ENCODE peak calls at places on chromosomes 6 and 20, in five cellular contexts. K is uterus, V is left ventricle myocardium inferior, W is fibroblast of mammary gland, H is body of pancreas. Y is an unnamed sample.

GRCh38 chr6:3325210-3325609 is 66.5 kb downstream of the PSMG4 start:
- DNase-seq in K (peak), V (no peak), W (peak), H (peak), Y (no peak)

GRCh38 chr6:63527658-63528514 is 44.4 kb upstream of the LOC128125822 start:
- DNase-seq in H (peak), K (peak), W (peak), V (no peak), Y (peak)

GRCh38 chr20:15739056-15739455 is 834.2 kb downstream of the KIF16B start:
- DNase-seq in W (peak), H (no peak), K (no peak), V (no peak), Y (peak)

GRCh38 chr6:47743744-47744143 is 38.1 kb upstream of the OPN5 start:
- DNase-seq in K (no peak), W (peak), H (no peak), V (no peak), Y (no peak)

GRCh38 chr6:34358389-34358906 is 34.0 kb downstream of the NUDT3 start:
- DNase-seq in W (peak), V (peak), H (peak), K (no peak), Y (peak)

GRCh38 chr6:31769684-31770371 is 7.3 kb downstream of the VWA7 start:
- DNase-seq in H (peak), W (peak), V (peak), K (no peak), Y (peak)

GRCh38 chr20:45347936-45348809 is at the start of gene SDC4:
- DNase-seq in W (peak), H (peak), V (peak), K (peak), Y (peak)

GRCh38 chr6:159267165-159267564 is 98.0 kb downstream of the FNDC1 start:
- DNase-seq in V (no peak), W (peak), K (no peak), H (no peak), Y (no peak)

GRCh38 chr6:33072508-33073100 is 845 bp downstream of the HLA-DPA1 start:
- DNase-seq in V (no peak), W (no peak), K (no peak), H (no peak), Y (no peak)

GRCh38 chr20:31475032-31475431 is at the start of the genes DEFB124 and REM1:
- DNase-seq in W (no peak), K (peak), V (peak), H (no peak), Y (no peak)

GRCh38 chr6:106731144-106731842 is 101.9 kb downstream of the QRSL1 start:
- DNase-seq in W (no peak), H (peak), K (no peak), V (no peak), Y (no peak)

GRCh38 chr6:44712353-44713147 is 325.0 kb downstream of the CDC5L start:
- DNase-seq in V (no peak), K (no peak), H (no peak), W (no peak), Y (no peak)

GRCh38 chr6:3041147-3041546 is 27.1 kb upstream of the RIPK1 start:
- DNase-seq in V (no peak), W (no peak), H (no peak), K (no peak), Y (no peak)

GRCh38 chr20:47440857-47441773 is 60.6 kb upstream of the NCOA3 start:
- DNase-seq in V (no peak), K (no peak), H (no peak), W (peak), Y (no peak)

GRCh38 chr6:119348308-119349040 is 1.1 kb downstream of the MAN1A1 start:
- DNase-seq in H (peak), V (peak), W (no peak), K (peak), Y (no peak)

GRCh38 chr20:34074101-34074760 is 37.8 kb downstream of the EIF2S2 start:
- DNase-seq in V (no peak), K (no peak), W (peak), H (no peak), Y (no peak)

GRCh38 chr20:58466729-58467571 is 48.2 kb downstream of the APCDD1L start:
- DNase-seq in K (no peak), H (no peak), V (no peak), W (no peak), Y (no peak)

GRCh38 chr6:32047855-32048766 is 9.9 kb downstream of the CYP21A2 start:
- DNase-seq in V (peak), K (peak), H (peak), W (peak), Y (peak)

GRCh38 chr6:842141-842540 is 149.2 kb upstream of the EXOC2 start:
- DNase-seq in K (no peak), V (no peak), W (no peak), H (no peak), Y (peak)

GRCh38 chr6:132819405-132820145 is 5.2 kb downstream of the RPS12 start:
- DNase-seq in V (no peak), W (peak), K (no peak), H (no peak), Y (no peak)

GRCh38 chr6:81933648-81934047 is 181.2 kb upstream of the TENT5A start:
- DNase-seq in W (peak), K (no peak), V (no peak), H (no peak), Y (peak)

GRCh38 chr6:38068854-38069253 is 249.3 kb downstream of the ZFAND3 start:
- DNase-seq in W (peak), K (no peak), V (no peak), H (peak), Y (peak)
- TF ChIP-seq CTCF in W (peak), K (no peak), V (peak), H (no peak), Y (no peak)

GRCh38 chr6:16836186-16836981 is 75.1 kb upstream of the ATXN1 start:
- DNase-seq in K (no peak), V (no peak), H (no peak), W (no peak), Y (peak)
- H3K4me3 ChIP-seq in K (no peak), V (peak), H (no peak), W (no peak), Y (peak)

GRCh38 chr6:93416575-93417420 is 2.6 kb downstream of the EPHA7 start:
- DNase-seq in H (peak), W (no peak), V (peak), K (no peak), Y (peak)

GRCh38 chr6:93418448-93419303 is 683 bp downstream of the EPHA7 start:
- DNase-seq in V (peak), K (peak), H (peak), W (no peak), Y (peak)

GRCh38 chr6:93419304-93420162 is at the start of gene EPHA7:
- DNase-seq in W (peak), K (peak), V (peak), H (peak), Y (peak)

GRCh38 chr6:93418113-93418447 is 1.3 kb downstream of the EPHA7 start:
- DNase-seq in K (no peak), H (no peak), W (no peak), V (no peak), Y (no peak)

DNA sequence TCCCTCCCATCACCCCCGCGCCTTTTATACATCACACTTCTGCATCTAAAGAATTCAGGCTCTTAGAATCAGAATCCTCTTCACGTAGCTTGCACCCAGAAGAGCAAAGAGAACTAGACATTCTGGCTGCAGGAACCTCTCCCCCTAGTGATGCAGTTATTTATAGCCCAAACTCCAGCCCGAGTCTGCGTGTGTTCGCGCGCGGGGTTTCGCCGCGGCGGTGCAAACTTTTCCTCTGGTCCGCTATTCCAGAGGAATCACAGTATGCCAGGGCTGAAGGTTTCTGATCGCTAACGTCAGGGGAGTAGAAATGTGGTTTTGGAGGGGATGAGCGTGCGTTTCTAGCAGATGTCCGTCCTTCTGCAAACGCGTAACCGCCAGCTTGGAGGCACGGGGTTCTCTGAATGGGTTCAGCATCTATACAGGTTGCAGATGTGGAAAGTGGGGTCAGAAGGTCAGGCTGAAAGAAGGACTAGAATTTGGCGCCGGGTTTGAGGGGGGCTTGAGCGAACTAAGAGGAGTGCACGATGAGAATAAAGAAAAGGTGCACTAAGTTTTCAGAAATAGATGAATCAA is 1.9 kb downstream of the EPHA7 start:
- DNase-seq in H (no peak), K (no peak), W (no peak), V (no peak), Y (no peak)
- TF ChIP-seq CTCF in H (no peak), K (no peak), W (no peak), V (peak), Y (no peak)

DNA sequence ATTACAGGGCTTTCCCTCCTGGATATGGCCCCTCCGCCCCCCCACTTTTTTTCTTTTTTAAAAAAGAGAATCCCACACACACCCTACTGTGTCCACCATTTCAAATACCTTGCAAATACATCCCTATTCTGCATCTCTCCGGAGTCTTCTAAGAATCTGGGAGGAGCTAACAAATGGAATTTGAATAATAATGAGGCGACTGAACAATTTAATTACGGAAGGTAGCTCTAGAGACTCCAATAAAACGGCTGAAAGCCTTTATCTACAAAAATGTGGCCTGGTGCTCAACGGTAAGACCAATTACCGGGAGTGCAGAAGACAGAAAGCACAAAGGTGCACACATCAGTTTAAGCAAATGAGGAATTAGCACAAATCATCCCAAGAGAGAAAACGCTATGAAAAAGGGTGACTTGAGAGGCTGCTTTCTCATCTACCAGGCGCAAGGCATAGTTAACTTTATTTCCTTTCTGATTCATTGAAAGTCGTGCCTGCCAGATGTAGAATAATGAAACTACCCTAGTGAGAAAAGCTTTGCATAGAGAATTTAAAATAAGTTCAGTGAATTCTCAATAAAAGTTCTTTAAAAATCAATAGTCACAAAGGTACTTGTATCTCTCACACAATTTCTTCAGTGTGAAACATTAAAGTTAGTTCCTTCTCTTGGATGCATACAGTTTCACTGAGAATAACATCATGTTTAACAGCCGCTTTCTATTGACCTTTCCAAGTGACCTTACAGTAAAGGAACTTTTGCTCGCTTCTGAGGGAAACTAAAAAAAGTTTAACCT is 1.6 kb downstream of the RRAGD start:
- DNase-seq in W (no peak), V (no peak), K (no peak), H (no peak), Y (no peak)
- H3K4me3 ChIP-seq in W (no peak), V (peak), K (peak), H (peak), Y (no peak)

GRCh38 chr6:149200282-149200936 is 117.1 kb upstream of the TAB2 start:
- DNase-seq in K (no peak), W (no peak), V (no peak), H (no peak), Y (no peak)
- TF ChIP-seq CTCF in K (no peak), W (no peak), V (no peak), H (no peak), Y (no peak)

GRCh38 chr6:147497472-147497871 is 11.0 kb upstream of the SAMD5 start:
- DNase-seq in V (no peak), H (no peak), K (no peak), W (no peak), Y (no peak)
- H3K4me3 ChIP-seq in V (no peak), H (no peak), K (no peak), W (no peak), Y (no peak)

DNA sequence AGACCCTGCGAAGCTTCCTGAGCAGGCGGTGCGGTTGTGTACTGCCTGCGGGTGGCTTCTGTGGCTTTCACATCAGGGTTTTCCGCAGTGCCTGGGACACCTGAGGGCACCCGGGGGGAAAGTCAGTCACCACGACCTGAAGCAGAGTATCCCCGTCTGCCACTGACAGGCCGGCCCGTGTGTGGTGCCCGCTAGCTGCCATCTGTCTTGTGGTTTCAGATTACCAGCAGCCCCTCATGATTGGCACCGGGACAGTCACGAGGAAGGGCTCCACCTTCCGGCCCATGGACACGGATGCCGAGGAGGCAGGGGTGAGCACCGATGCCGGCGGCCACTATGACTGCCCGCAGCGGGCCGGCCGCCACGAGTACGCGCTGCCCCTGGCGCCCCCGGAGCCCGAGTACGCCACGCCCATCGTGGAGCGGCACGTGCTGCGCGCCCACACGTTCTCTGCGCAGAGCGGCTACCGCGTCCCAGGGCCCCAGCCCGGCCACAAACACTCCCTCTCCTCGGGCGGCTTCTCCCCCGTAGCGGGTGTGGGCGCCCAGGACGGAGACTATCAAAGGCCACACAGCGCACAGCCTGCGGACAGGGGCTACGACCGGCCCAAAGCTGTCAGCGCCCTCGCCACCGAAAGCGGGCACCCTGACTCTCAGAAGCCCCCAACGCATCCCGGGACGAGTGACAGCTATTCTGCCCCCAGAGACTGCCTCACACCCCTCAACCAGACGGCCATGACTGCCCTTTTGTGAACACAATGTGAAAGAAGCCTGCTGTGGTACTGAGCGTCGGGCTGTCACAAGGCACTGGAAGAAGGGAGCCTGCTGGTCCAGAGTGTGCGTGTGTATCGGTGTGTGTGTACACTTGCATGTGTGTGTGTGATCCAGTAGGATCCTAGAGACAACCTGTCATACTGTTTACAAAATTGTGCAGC is 54.4 kb downstream of the GOPC start:
- DNase-seq in V (peak), K (peak), H (peak), W (peak), Y (peak)
- TF ChIP-seq CTCF in V (peak), K (no peak), H (no peak), W (no peak), Y (no peak)

GRCh38 chr6:7441048-7441775 is 51.6 kb downstream of the RIOK1 start:
- DNase-seq in K (no peak), H (no peak), W (no peak), V (no peak), Y (no peak)
- H3K4me3 ChIP-seq in K (no peak), H (no peak), W (no peak), V (no peak), Y (no peak)

GRCh38 chr20:10476319-10476724 is 41.2 kb downstream of the SLX4IP start:
- DNase-seq in H (peak), V (no peak), K (no peak), W (peak), Y (no peak)
- TF ChIP-seq CTCF in H (no peak), V (no peak), K (no peak), W (no peak), Y (no peak)